ENCODE peak calls at places on chromosomes 3 and 15, in eight cellular contexts. L is AG10803, R is T-helper 9 cell, Y is endodermal cell, Q is GM13977, D is cardiac fibroblast, T is neuronal stem cell, P is GM04504. X is an unnamed sample.

GRCh38 chr15:66846031-66846430 is 144.0 kb downstream of the SMAD6 start:
- DNase-seq in L (no peak), R (no peak), Y (no peak), Q (no peak), D (no peak), T (no peak), P (no peak), X (no peak)

GRCh38 chr15:34335176-34335575 is 2.4 kb downstream of the SLC12A6 start:
- DNase-seq in L (no peak), R (no peak), Y (no peak), Q (no peak), D (peak), T (no peak), P (no peak), X (peak)

GRCh38 chr3:123096701-123097100 is 29.9 kb downstream of the PDIA5 start:
- DNase-seq in L (peak), R (no peak), Y (no peak), Q (no peak), D (peak), T (no peak), P (peak), X (peak)

GRCh38 chr15:45611305-45611704 is 23.5 kb upstream of the SQOR start:
- DNase-seq in L (no peak), R (no peak), Y (no peak), Q (peak), D (peak), T (no peak), P (no peak), X (peak)

GRCh38 chr3:64133991-64134390 is 91.3 kb downstream of the PRICKLE2 start:
- DNase-seq in L (no peak), R (no peak), Y (peak), Q (no peak), D (no peak), T (no peak), P (no peak), X (peak)

GRCh38 chr15:57485869-57486268 is 105.8 kb upstream of the MYZAP start:
- DNase-seq in L (peak), R (no peak), Y (peak), Q (no peak), D (peak), T (no peak), P (peak), X (peak)

GRCh38 chr3:156728267-156728985 is 54.0 kb downstream of the TIPARP start:
- DNase-seq in L (no peak), R (no peak), Y (no peak), Q (no peak), D (peak), T (no peak), P (no peak), X (no peak)

GRCh38 chr15:82545478-82545877 is 5.2 kb upstream of the RPS17 start:
- DNase-seq in L (no peak), R (no peak), Y (no peak), Q (no peak), D (no peak), T (no peak), P (no peak), X (no peak)

GRCh38 chr15:75235051-75235673 is 23.0 kb upstream of the GOLGA6C start:
- DNase-seq in L (no peak), R (no peak), Y (no peak), Q (peak), D (no peak), T (no peak), P (no peak), X (no peak)

GRCh38 chr3:187616307-187616939 is 53.8 kb downstream of the SST start:
- DNase-seq in L (peak), R (peak), Y (peak), Q (peak), D (peak), T (peak), P (peak), X (peak)

GRCh38 chr15:50249704-50250103 is 15.8 kb downstream of the HDC start:
- DNase-seq in L (no peak), R (no peak), Y (peak), Q (no peak), D (no peak), T (no peak), P (no peak), X (no peak)

GRCh38 chr3:187878776-187879524 is 133.7 kb upstream of the BCL6 start:
- DNase-seq in L (peak), R (no peak), Y (no peak), Q (no peak), D (peak), T (no peak), P (no peak), X (peak)

GRCh38 chr3:137709011-137709601 is 55.0 kb upstream of the SOX14 start:
- DNase-seq in L (no peak), R (no peak), Y (peak), Q (peak), D (peak), T (peak), P (no peak), X (peak)

GRCh38 chr3:108477511-108478147 is 32.8 kb downstream of the MYH15 start:
- DNase-seq in L (peak), R (peak), Y (peak), Q (peak), D (peak), T (peak), P (no peak), X (peak)

GRCh38 chr15:89122532-89123525 is 34.6 kb downstream of the ABHD2 start:
- DNase-seq in L (peak), R (no peak), Y (no peak), Q (no peak), D (peak), T (no peak), P (no peak), X (peak)

GRCh38 chr3:187085933-187086332 is 53.4 kb downstream of the RPL39L start:
- DNase-seq in L (no peak), R (no peak), Y (no peak), Q (no peak), D (no peak), T (no peak), P (no peak), X (no peak)

GRCh38 chr3:107525954-107526305 is 3.2 kb downstream of the BBX start:
- DNase-seq in L (no peak), R (no peak), Y (no peak), Q (no peak), D (no peak), T (no peak), P (no peak), X (peak)

GRCh38 chr3:141738636-141739363 is 702 bp downstream of the RNF7 start:
- DNase-seq in L (peak), R (no peak), Y (no peak), Q (peak), D (peak), T (no peak), P (no peak), X (peak)

GRCh38 chr3:187066228-187066995 is 72.9 kb downstream of the RPL39L start:
- DNase-seq in L (no peak), R (no peak), Y (peak), Q (peak), D (peak), T (peak), P (no peak), X (peak)

GRCh38 chr3:188780188-188781147 is 391.3 kb upstream of the TPRG1 start:
- DNase-seq in L (peak), R (no peak), Y (no peak), Q (no peak), D (peak), T (no peak), P (no peak), X (peak)

GRCh38 chr3:101518421-101518871 is 5.4 kb upstream of the SENP7 start:
- DNase-seq in L (no peak), R (peak), Y (no peak), Q (peak), D (peak), T (no peak), P (no peak), X (peak)

GRCh38 chr3:146589899-146590508 is 15.1 kb downstream of the PLSCR5 start:
- DNase-seq in L (peak), R (no peak), Y (no peak), Q (peak), D (peak), T (no peak), P (peak), X (peak)

GRCh38 chr3:156230291-156230900 is 110.0 kb downstream of the KCNAB1 start:
- DNase-seq in L (peak), R (no peak), Y (no peak), Q (no peak), D (peak), T (no peak), P (no peak), X (no peak)

GRCh38 chr3:72129384-72130094 is 344.6 kb upstream of the PROK2 start:
- DNase-seq in L (peak), R (no peak), Y (no peak), Q (no peak), D (no peak), T (no peak), P (no peak), X (no peak)

GRCh38 chr3:81581966-81582599 is 179.4 kb downstream of the GBE1 start:
- DNase-seq in L (peak), R (no peak), Y (peak), Q (peak), D (peak), T (no peak), P (no peak), X (peak)

GRCh38 chr3:44289882-44290462 is 48.3 kb downstream of the TOPAZ1 start:
- DNase-seq in L (no peak), R (no peak), Y (no peak), Q (no peak), D (no peak), T (no peak), P (no peak), X (no peak)